ENCODE peak calls at places on chromosomes 13 and 19, in nine cellular contexts. B is lower lobe of right lung, E is fibroblast of the aortic adventitia, F is cardiac fibroblast, W is colonic mucosa, N is fibroblast of mammary gland, V is IMR-90, D is adrenal gland, X is testis. I is an unnamed sample.

GRCh38 chr13:111210945-111211469 is 95.9 kb downstream of the ARHGEF7 start:
- DNase-seq in B (no peak), E (no peak), F (no peak), W (no peak), N (no peak), V (no peak), D (no peak), X (no peak), I (no peak)

GRCh38 chr13:31968473-31968872 is 63.1 kb upstream of the FRY start:
- DNase-seq in B (no peak), E (no peak), F (no peak), W (peak), N (no peak), V (no peak), D (no peak), X (peak), I (no peak)

GRCh38 chr13:38008636-38009035 is 139.1 kb upstream of the TRPC4 start:
- DNase-seq in B (no peak), E (no peak), F (peak), W (peak), N (no peak), V (no peak), D (no peak), X (no peak), I (no peak)

GRCh38 chr13:100544866-100545683 is 43.5 kb downstream of the GGACT start:
- DNase-seq in B (peak), E (no peak), F (no peak), W (no peak), N (no peak), V (no peak), D (peak), X (no peak), I (no peak)

GRCh38 chr19:41821003-41821735 is 23.3 kb downstream of the LYPD4 start:
- DNase-seq in B (peak), E (peak), F (peak), W (peak), N (peak), V (peak), D (no peak), X (peak), I (peak)

GRCh38 chr19:49451430-49452181 is at the start of gene PIH1D1:
- DNase-seq in B (peak), E (peak), F (peak), W (peak), N (peak), V (peak), D (peak), X (peak), I (peak)

GRCh38 chr19:55304279-55304978 is 20.6 kb downstream of the BRSK1 start:
- DNase-seq in B (no peak), E (peak), F (peak), W (no peak), N (peak), V (no peak), D (peak), X (peak), I (no peak)

GRCh38 chr19:677201-677600 is 1.0 kb downstream of the FSTL3 start:
- DNase-seq in B (peak), E (peak), F (peak), W (peak), N (peak), V (peak), D (peak), X (peak), I (no peak)

GRCh38 chr19:49357186-49357585 is 5.0 kb downstream of the TEAD2 start:
- DNase-seq in B (no peak), E (no peak), F (no peak), W (no peak), N (no peak), V (no peak), D (no peak), X (no peak), I (no peak)

GRCh38 chr13:101144808-101145419 is 271.4 kb downstream of the NALCN start:
- DNase-seq in B (no peak), E (peak), F (peak), W (no peak), N (peak), V (peak), D (no peak), X (no peak), I (peak)

GRCh38 chr19:1469936-1470863 is 8.8 kb downstream of the C19orf25 start:
- DNase-seq in B (peak), E (no peak), F (no peak), W (peak), N (no peak), V (no peak), D (peak), X (peak), I (peak)

GRCh38 chr13:112959701-112960542 is 9.1 kb upstream of the MCF2L start:
- DNase-seq in B (no peak), E (no peak), F (no peak), W (no peak), N (no peak), V (no peak), D (no peak), X (no peak), I (no peak)

GRCh38 chr13:106095919-106096318 is 439.5 kb downstream of the EFNB2 start:
- DNase-seq in B (no peak), E (no peak), F (no peak), W (peak), N (no peak), V (no peak), D (no peak), X (no peak), I (no peak)

GRCh38 chr19:38592940-38593339 is 24.8 kb downstream of the MAP4K1 start:
- DNase-seq in B (no peak), E (no peak), F (no peak), W (no peak), N (no peak), V (no peak), D (no peak), X (no peak), I (no peak)

GRCh38 chr13:35763060-35763804 is 286.7 kb upstream of the MAB21L1 start:
- DNase-seq in B (no peak), E (no peak), F (no peak), W (no peak), N (no peak), V (no peak), D (no peak), X (no peak), I (no peak)

GRCh38 chr13:75749407-75749806 is 113.3 kb downstream of the LMO7 start:
- DNase-seq in B (no peak), E (peak), F (peak), W (no peak), N (peak), V (peak), D (no peak), X (no peak), I (no peak)

GRCh38 chr13:36453518-36453917 is 21.2 kb downstream of the CCNA1 start:
- DNase-seq in B (no peak), E (peak), F (peak), W (no peak), N (peak), V (peak), D (no peak), X (no peak), I (peak)

GRCh38 chr13:73421310-73421912 is 362.6 kb downstream of the KLF5 start:
- DNase-seq in B (no peak), E (peak), F (peak), W (peak), N (peak), V (peak), D (no peak), X (no peak), I (no peak)

GRCh38 chr13:90485441-90485840 is 862.0 kb upstream of the MIR17HG start:
- DNase-seq in B (no peak), E (peak), F (peak), W (no peak), N (peak), V (peak), D (no peak), X (no peak), I (no peak)

GRCh38 chr19:29084266-29084665 is 128.7 kb downstream of the UQCRFS1 start:
- DNase-seq in B (no peak), E (peak), F (peak), W (no peak), N (peak), V (no peak), D (no peak), X (peak), I (no peak)

GRCh38 chr19:42311612-42312160 is 1.4 kb upstream of the TMEM145 start:
- DNase-seq in B (no peak), E (no peak), F (peak), W (no peak), N (no peak), V (no peak), D (no peak), X (no peak), I (no peak)

GRCh38 chr13:77323858-77324257 is 3.0 kb downstream of the MYCBP2 start:
- DNase-seq in B (no peak), E (no peak), F (no peak), W (no peak), N (no peak), V (no peak), D (no peak), X (no peak), I (no peak)

GRCh38 chr19:55146648-55147218 is 2.3 kb downstream of the TNNT1 start:
- DNase-seq in B (no peak), E (no peak), F (no peak), W (peak), N (no peak), V (no peak), D (no peak), X (no peak), I (no peak)

GRCh38 chr19:51821511-51821910 is 26.6 kb downstream of the FPR3 start:
- DNase-seq in B (no peak), E (no peak), F (no peak), W (no peak), N (no peak), V (no peak), D (no peak), X (no peak), I (no peak)

GRCh38 chr19:12365094-12365371 is 450 bp downstream of the ZNF442 start:
- DNase-seq in B (no peak), E (peak), F (no peak), W (no peak), N (peak), V (peak), D (peak), X (peak), I (no peak)

GRCh38 chr13:20714563-20715339 is 11.3 kb downstream of the IL17D start:
- DNase-seq in B (no peak), E (peak), F (peak), W (no peak), N (peak), V (peak), D (no peak), X (peak), I (no peak)

GRCh38 chr13:59479629-59480028 is 684.1 kb downstream of the DIAPH3 start:
- DNase-seq in B (no peak), E (no peak), F (peak), W (no peak), N (no peak), V (no peak), D (no peak), X (no peak), I (no peak)

GRCh38 chr19:58002384-58003152 is at the start of gene ZNF606:
- DNase-seq in B (peak), E (peak), F (peak), W (peak), N (peak), V (peak), D (peak), X (peak), I (peak)

GRCh38 chr19:3028305-3029069 is 593 bp downstream of the TLE2 start:
- DNase-seq in B (no peak), E (no peak), F (no peak), W (peak), N (no peak), V (no peak), D (no peak), X (no peak), I (no peak)

GRCh38 chr19:1410136-1410786 is 2.9 kb downstream of the DAZAP1 start:
- DNase-seq in B (no peak), E (no peak), F (peak), W (no peak), N (peak), V (peak), D (peak), X (no peak), I (no peak)

GRCh38 chr13:44153536-44153935 is 220.1 kb upstream of the SERP2 start:
- DNase-seq in B (no peak), E (no peak), F (no peak), W (no peak), N (no peak), V (no peak), D (no peak), X (no peak), I (no peak)

GRCh38 chr13:99087954-99088491 is 110.2 kb upstream of the DOCK9 start:
- DNase-seq in B (no peak), E (no peak), F (no peak), W (peak), N (no peak), V (no peak), D (no peak), X (peak), I (no peak)

GRCh38 chr13:49302222-49302621 is 54.5 kb downstream of the CDADC1 start:
- DNase-seq in B (no peak), E (no peak), F (no peak), W (no peak), N (no peak), V (no peak), D (no peak), X (no peak), I (no peak)

GRCh38 chr13:112213467-112214245 is 146.7 kb downstream of the SOX1 start:
- DNase-seq in B (peak), E (no peak), F (no peak), W (peak), N (no peak), V (no peak), D (peak), X (no peak), I (no peak)

GRCh38 chr13:113653264-113654174 is 4.5 kb downstream of the ATP4B start:
- DNase-seq in B (peak), E (no peak), F (no peak), W (no peak), N (no peak), V (no peak), D (no peak), X (no peak), I (no peak)

GRCh38 chr13:27182054-27182453 is 10.4 kb upstream of the USP12 start:
- DNase-seq in B (no peak), E (no peak), F (no peak), W (no peak), N (no peak), V (no peak), D (no peak), X (no peak), I (no peak)

GRCh38 chr13:27183561-27184147 is 12.0 kb upstream of the USP12 start:
- DNase-seq in B (no peak), E (no peak), F (peak), W (no peak), N (peak), V (peak), D (no peak), X (no peak), I (no peak)

GRCh38 chr13:27177852-27178251 is 6.2 kb upstream of the USP12 start:
- DNase-seq in B (no peak), E (no peak), F (no peak), W (peak), N (no peak), V (no peak), D (no peak), X (no peak), I (no peak)

GRCh38 chr13:27186295-27186694 is 14.7 kb upstream of the USP12 start:
- DNase-seq in B (no peak), E (no peak), F (no peak), W (no peak), N (no peak), V (no peak), D (no peak), X (no peak), I (no peak)

GRCh38 chr13:27182844-27183497 is 11.4 kb upstream of the USP12 start:
- DNase-seq in B (no peak), E (peak), F (peak), W (peak), N (peak), V (peak), D (peak), X (no peak), I (no peak)
- H3K4me3 ChIP-seq in B (no peak), E (no peak), F (no peak), W (no peak), N (peak), V (no peak), D (no peak), X (no peak), I (no peak)

GRCh38 chr19:7516878-7517277 is 975 bp downstream of the ZNF358 start:
- DNase-seq in B (no peak), E (no peak), F (no peak), W (no peak), N (no peak), V (no peak), D (no peak), X (no peak), I (no peak)
- H3K4me3 ChIP-seq in B (peak), E (peak), F (peak), W (peak), N (peak), V (peak), D (peak), X (peak), I (no peak)

DNA sequence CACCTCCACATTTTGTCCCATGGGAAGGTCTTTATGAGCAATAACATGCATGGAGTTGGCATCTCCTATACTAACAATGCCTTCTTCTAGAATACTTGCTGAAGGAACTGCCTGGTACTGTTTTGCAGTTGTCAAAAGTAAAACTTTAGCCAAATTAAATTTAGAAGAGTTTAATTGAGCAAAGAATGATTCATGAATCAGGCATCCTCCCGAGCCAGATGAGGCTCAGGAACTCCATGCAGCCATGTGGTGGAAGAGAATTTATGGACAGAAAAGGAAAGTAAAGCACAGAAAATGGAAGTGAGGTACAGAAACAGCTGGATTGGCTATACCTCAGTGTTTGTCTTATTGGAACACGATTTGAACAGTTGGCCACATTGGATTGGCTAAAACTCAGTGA is 1081.9 kb downstream of the SLITRK1 start:
- DNase-seq in B (no peak), E (no peak), F (no peak), W (no peak), N (peak), V (no peak), D (no peak), X (no peak), I (no peak)
- H3K4me3 ChIP-seq in B (no peak), E (no peak), F (no peak), W (no peak), N (no peak), V (no peak), D (no peak), X (no peak), I (no peak)

GRCh38 chr19:36745870-36746269 is 26.7 kb downstream of the ZNF850 start:
- DNase-seq in B (no peak), E (no peak), F (no peak), W (no peak), N (no peak), V (no peak), D (no peak), X (no peak), I (no peak)

GRCh38 chr19:36750066-36750691 is 22.4 kb downstream of the ZNF850 start:
- DNase-seq in B (no peak), E (no peak), F (no peak), W (no peak), N (no peak), V (no peak), D (no peak), X (no peak), I (no peak)

GRCh38 chr19:36747750-36748149 is 24.9 kb downstream of the ZNF850 start:
- DNase-seq in B (no peak), E (no peak), F (no peak), W (no peak), N (no peak), V (no peak), D (no peak), X (no peak), I (no peak)

DNA sequence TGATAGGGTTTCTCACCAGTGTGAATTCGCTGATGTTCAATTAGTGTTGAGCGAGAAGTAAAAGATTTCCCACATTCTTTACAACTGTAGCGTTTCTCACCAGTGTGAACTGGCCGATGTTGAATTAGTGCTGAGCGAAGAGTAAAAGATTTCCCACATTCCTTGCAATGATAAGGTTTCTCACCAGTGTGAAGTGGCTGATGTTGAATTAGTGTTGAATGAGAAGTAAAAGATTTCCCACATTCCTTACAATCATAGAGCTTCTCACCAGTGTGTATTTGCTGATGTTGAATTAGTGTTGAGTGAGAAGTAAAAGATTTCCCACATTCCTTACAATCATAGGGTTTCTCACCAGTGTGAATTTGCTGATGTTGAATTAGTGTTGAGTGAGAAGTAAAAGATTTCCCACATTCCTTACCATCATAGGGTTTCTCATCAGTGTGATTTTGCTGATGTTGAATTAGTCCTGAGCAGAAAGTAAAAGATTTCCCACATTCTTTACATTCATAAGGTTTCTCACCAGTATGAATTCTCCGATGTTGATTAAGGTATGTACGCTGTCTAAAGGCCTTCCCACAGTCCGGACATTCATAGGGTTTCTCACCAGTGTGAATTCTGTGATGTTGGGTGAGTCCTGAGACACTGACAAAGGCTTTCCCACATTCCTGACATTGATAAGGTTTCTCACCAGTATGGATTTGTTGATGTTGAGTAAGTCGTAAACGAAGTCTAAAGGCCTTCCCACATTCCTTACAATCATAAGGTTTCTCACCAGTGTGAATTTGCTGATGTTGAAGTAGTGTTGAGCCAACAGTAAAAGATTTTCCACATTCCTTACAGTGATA is 24.0 kb downstream of the ZNF850 start:
- DNase-seq in B (no peak), E (no peak), F (no peak), W (no peak), N (no peak), V (no peak), D (no peak), X (no peak), I (no peak)
- H3K4me3 ChIP-seq in B (no peak), E (no peak), F (no peak), W (no peak), N (no peak), V (no peak), D (no peak), X (no peak), I (no peak)

DNA sequence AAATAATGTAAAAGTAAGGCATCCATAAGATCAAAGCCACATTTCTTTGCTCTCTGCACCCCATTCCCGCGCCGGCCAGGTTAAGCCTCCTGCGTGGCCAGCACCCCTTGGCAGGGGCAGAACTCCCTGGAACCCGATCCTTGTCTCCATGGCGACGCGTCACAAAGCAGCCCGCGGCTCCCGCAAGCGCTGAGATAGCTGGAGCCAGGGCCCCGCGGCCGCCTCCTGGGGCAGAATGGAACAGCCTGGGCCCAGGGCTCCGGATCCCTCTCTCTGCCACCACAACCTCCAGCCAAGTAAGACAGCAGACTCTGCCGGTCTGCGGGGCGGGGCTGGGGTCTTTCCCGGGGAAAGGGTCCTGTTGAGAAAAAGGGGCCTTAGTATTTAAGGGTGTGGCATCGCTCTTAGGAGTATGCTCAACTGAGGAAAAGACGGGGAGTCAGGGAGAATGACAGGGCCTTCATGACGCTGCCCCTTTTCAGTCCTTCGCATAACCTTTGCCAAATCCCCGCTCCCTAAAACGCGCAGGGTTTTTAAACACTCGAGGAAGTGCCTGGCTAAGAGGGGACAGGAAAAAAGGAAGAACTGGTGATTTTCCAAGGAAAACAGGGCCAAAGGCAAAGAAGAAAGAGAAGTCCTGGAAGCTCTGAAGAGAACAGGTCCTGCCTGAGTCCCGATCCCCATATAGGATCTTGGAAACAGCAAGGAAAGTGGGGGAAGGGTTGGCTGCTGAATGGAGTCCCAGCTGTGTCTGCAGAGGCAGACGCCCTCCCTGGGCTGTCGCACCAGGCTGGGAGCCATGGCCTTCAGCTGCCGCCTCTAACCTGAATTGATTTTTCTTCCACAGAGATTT is at the start of gene TEX26:
- DNase-seq in B (no peak), E (no peak), F (no peak), W (no peak), N (no peak), V (no peak), D (no peak), X (peak), I (no peak)
- H3K4me3 ChIP-seq in B (no peak), E (no peak), F (no peak), W (no peak), N (no peak), V (no peak), D (no peak), X (peak), I (no peak)

I was measured in Jurkat, Clone E6-1.